ENCODE peak calls at places on chromosomes 11 and 22, in four cellular contexts. R is dorsolateral prefrontal cortex, N is fibroblast of pulmonary artery, Q is AG04449. M is an unnamed sample.

GRCh38 chr22:22035771-22036314 is 53.3 kb upstream of the TOP3B start:
- DNase-seq in R (no peak), N (no peak), Q (no peak), M (no peak)

GRCh38 chr22:27105142-27106025 is 448.0 kb downstream of the MIAT start:
- DNase-seq in R (no peak), N (peak), Q (peak), M (peak)

GRCh38 chr11:19817265-19817851 is 104.7 kb downstream of the NAV2 start:
- DNase-seq in R (no peak), N (no peak), Q (no peak), M (no peak)

GRCh38 chr22:36369004-36369921 is 18.5 kb downstream of the MYH9 start:
- DNase-seq in R (no peak), N (no peak), Q (no peak), M (peak)

GRCh38 chr22:28799834-28800307 is 498 bp downstream of the XBP1 start:
- DNase-seq in R (no peak), N (peak), Q (no peak), M (no peak)

GRCh38 chr22:27089303-27089702 is 431.9 kb downstream of the MIAT start:
- DNase-seq in R (no peak), N (no peak), Q (no peak), M (no peak)

GRCh38 chr11:269146-269890 is 8.9 kb upstream of the NLRP6 start:
- DNase-seq in R (no peak), N (no peak), Q (no peak), M (no peak)

GRCh38 chr11:102780491-102780918 is at the start of gene MMP10:
- DNase-seq in R (no peak), N (peak), Q (no peak), M (no peak)

GRCh38 chr11:45653277-45653676 is 12.1 kb downstream of the CHST1 start:
- DNase-seq in R (no peak), N (no peak), Q (no peak), M (no peak)

M was measured in occipital lobe.